ENCODE peak calls at places on chromosomes 6 and 20, in six cellular contexts. One of them, this sample, is unnamed.

GRCh38 chr6:100775667-100776066 is 105.5 kb downstream of the ASCC3 start:
- DNase-seq in small intestine: no peak
- DNase-seq in fibroblast of mammary gland: no peak
- DNase-seq in stomach: no peak
- DNase-seq in body of pancreas: no peak
- DNase-seq in adipocyte: peak
- DNase-seq in this sample: no peak

GRCh38 chr6:4316867-4317400 is 181.6 kb upstream of the ECI2 start:
- DNase-seq in small intestine: peak
- DNase-seq in fibroblast of mammary gland: peak
- DNase-seq in stomach: peak
- DNase-seq in body of pancreas: peak
- DNase-seq in adipocyte: peak
- DNase-seq in this sample: no peak

GRCh38 chr6:38271081-38271480 is 368.6 kb downstream of the BTBD9 start:
- DNase-seq in small intestine: no peak
- DNase-seq in fibroblast of mammary gland: peak
- DNase-seq in stomach: no peak
- DNase-seq in body of pancreas: no peak
- DNase-seq in adipocyte: peak
- DNase-seq in this sample: peak

GRCh38 chr6:141077355-141078333 is 1055.1 kb upstream of the GJE1 start:
- DNase-seq in small intestine: peak
- DNase-seq in fibroblast of mammary gland: peak
- DNase-seq in stomach: no peak
- DNase-seq in body of pancreas: no peak
- DNase-seq in adipocyte: no peak
- DNase-seq in this sample: peak

GRCh38 chr6:151148111-151148510 is 91.7 kb upstream of the AKAP12 start:
- DNase-seq in small intestine: no peak
- DNase-seq in fibroblast of mammary gland: no peak
- DNase-seq in stomach: no peak
- DNase-seq in body of pancreas: no peak
- DNase-seq in adipocyte: no peak
- DNase-seq in this sample: no peak

GRCh38 chr6:53029262-53029661 is 34.2 kb upstream of the GSTA4 start:
- DNase-seq in small intestine: no peak
- DNase-seq in fibroblast of mammary gland: no peak
- DNase-seq in stomach: no peak
- DNase-seq in body of pancreas: no peak
- DNase-seq in adipocyte: peak
- DNase-seq in this sample: no peak

GRCh38 chr20:2692886-2693285 is 306 bp downstream of the EBF4 start:
- DNase-seq in small intestine: no peak
- DNase-seq in fibroblast of mammary gland: no peak
- DNase-seq in stomach: peak
- DNase-seq in body of pancreas: no peak
- DNase-seq in adipocyte: peak
- DNase-seq in this sample: no peak

GRCh38 chr6:125104425-125104824 is 49.1 kb upstream of the TPD52L1 start:
- DNase-seq in small intestine: no peak
- DNase-seq in fibroblast of mammary gland: peak
- DNase-seq in stomach: no peak
- DNase-seq in body of pancreas: no peak
- DNase-seq in adipocyte: peak
- DNase-seq in this sample: peak

GRCh38 chr6:52663120-52663934 is 7.6 kb upstream of the TMEM14A start:
- DNase-seq in small intestine: peak
- DNase-seq in fibroblast of mammary gland: peak
- DNase-seq in stomach: peak
- DNase-seq in body of pancreas: peak
- DNase-seq in adipocyte: peak
- DNase-seq in this sample: peak

GRCh38 chr6:168047841-168048723 is 30.9 kb downstream of the FRMD1 start:
- DNase-seq in small intestine: no peak
- DNase-seq in fibroblast of mammary gland: no peak
- DNase-seq in stomach: no peak
- DNase-seq in body of pancreas: no peak
- DNase-seq in adipocyte: no peak
- DNase-seq in this sample: no peak

GRCh38 chr20:23959054-23959453 is 29.5 kb downstream of the GGTLC1 start:
- DNase-seq in small intestine: no peak
- DNase-seq in fibroblast of mammary gland: no peak
- DNase-seq in stomach: no peak
- DNase-seq in body of pancreas: no peak
- DNase-seq in adipocyte: no peak
- DNase-seq in this sample: no peak

GRCh38 chr6:6331393-6331792 is 10.9 kb upstream of the F13A1 start:
- DNase-seq in small intestine: no peak
- DNase-seq in fibroblast of mammary gland: no peak
- DNase-seq in stomach: no peak
- DNase-seq in body of pancreas: no peak
- DNase-seq in adipocyte: no peak
- DNase-seq in this sample: no peak

DNA sequence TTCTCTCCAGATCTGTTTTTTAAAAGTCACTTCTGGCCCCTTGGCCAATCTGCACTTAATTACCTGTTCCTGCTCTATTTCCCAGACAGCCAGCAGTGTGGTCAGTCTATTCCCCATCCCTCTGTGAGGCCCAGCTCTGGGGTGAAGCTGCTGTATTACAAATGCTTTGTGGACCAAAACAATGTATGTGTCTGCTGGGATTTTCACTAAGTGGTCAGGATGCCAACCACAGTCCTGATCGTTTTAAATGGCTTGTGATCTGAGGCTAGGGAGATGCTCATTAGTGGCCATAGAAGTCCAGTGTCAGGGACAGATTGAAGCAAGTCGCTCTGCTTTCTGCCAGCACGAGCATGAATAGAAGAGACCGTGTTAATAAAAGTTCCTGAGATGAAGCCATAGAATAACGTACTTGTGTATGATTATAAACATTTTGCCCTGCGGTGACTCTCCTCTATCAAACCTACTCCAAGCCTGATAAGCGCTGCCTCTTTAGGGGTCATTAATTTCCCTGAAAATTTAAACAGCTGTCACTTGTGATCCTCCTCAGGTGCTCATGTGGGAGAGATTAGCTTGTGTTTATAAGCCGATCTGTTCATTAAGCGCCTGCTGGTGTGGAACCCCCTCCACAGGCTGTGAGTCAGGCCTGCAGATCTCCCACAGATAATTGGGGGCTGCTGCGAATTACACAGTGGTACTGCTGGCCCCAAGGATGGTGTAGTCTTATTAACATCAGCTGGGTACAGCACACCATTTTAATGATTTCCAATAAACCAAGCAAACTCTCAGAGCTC is 111.7 kb upstream of the CENPW start:
- DNase-seq in small intestine: no peak
- DNase-seq in fibroblast of mammary gland: no peak
- DNase-seq in stomach: no peak
- DNase-seq in body of pancreas: no peak
- DNase-seq in adipocyte: peak
- DNase-seq in this sample: no peak
- H3K4me3 ChIP-seq in small intestine: no peak
- H3K4me3 ChIP-seq in fibroblast of mammary gland: no peak
- H3K4me3 ChIP-seq in stomach: no peak
- H3K4me3 ChIP-seq in body of pancreas: no peak
- H3K4me3 ChIP-seq in adipocyte: no peak
- H3K4me3 ChIP-seq in this sample: no peak

GRCh38 chr6:75202676-75203131 is 3.1 kb downstream of the COL12A1 start:
- DNase-seq in small intestine: no peak
- DNase-seq in fibroblast of mammary gland: peak
- DNase-seq in stomach: no peak
- DNase-seq in body of pancreas: no peak
- DNase-seq in adipocyte: no peak
- DNase-seq in this sample: no peak
- H3K4me3 ChIP-seq in small intestine: no peak
- H3K4me3 ChIP-seq in fibroblast of mammary gland: peak
- H3K4me3 ChIP-seq in stomach: no peak
- H3K4me3 ChIP-seq in body of pancreas: no peak
- H3K4me3 ChIP-seq in adipocyte: peak
- H3K4me3 ChIP-seq in this sample: peak

DNA sequence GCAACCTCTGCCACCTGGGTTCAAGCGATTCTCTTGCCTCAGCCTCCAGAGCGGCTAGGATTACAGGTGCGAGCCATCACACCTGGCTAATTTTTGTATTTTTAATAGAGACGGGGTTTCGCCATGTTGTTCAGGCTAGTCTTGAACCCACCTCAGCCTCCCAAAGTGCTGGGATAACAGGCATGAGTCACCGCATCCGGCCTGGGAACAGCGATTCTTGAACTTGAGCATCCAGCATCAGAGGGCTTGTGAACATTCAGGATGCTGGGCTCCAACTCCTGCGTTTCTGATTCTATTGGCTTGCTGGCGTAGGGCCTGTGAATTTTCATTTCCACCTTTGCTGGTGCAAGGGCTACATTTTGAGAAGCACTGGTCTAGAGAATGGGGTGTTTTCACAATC is 24.5 kb upstream of the PIM1 start:
- DNase-seq in small intestine: no peak
- DNase-seq in fibroblast of mammary gland: peak
- DNase-seq in stomach: no peak
- DNase-seq in body of pancreas: no peak
- DNase-seq in adipocyte: no peak
- DNase-seq in this sample: no peak
- H3K4me3 ChIP-seq in small intestine: no peak
- H3K4me3 ChIP-seq in fibroblast of mammary gland: no peak
- H3K4me3 ChIP-seq in stomach: no peak
- H3K4me3 ChIP-seq in body of pancreas: no peak
- H3K4me3 ChIP-seq in adipocyte: no peak
- H3K4me3 ChIP-seq in this sample: no peak

GRCh38 chr6:110419028-110419739 is 3.8 kb upstream of the DDO start:
- DNase-seq in small intestine: peak
- DNase-seq in fibroblast of mammary gland: no peak
- DNase-seq in stomach: no peak
- DNase-seq in body of pancreas: no peak
- DNase-seq in adipocyte: no peak
- DNase-seq in this sample: no peak

GRCh38 chr6:110410534-110410933 is 4.8 kb downstream of the DDO start:
- DNase-seq in small intestine: no peak
- DNase-seq in fibroblast of mammary gland: no peak
- DNase-seq in stomach: no peak
- DNase-seq in body of pancreas: no peak
- DNase-seq in adipocyte: no peak
- DNase-seq in this sample: no peak

GRCh38 chr6:110414669-110415296 is 592 bp downstream of the DDO start:
- DNase-seq in small intestine: peak
- DNase-seq in fibroblast of mammary gland: no peak
- DNase-seq in stomach: no peak
- DNase-seq in body of pancreas: no peak
- DNase-seq in adipocyte: no peak
- DNase-seq in this sample: no peak

GRCh38 chr6:110412258-110412839 is 3.0 kb downstream of the DDO start:
- DNase-seq in small intestine: no peak
- DNase-seq in fibroblast of mammary gland: no peak
- DNase-seq in stomach: no peak
- DNase-seq in body of pancreas: no peak
- DNase-seq in adipocyte: no peak
- DNase-seq in this sample: no peak

DNA sequence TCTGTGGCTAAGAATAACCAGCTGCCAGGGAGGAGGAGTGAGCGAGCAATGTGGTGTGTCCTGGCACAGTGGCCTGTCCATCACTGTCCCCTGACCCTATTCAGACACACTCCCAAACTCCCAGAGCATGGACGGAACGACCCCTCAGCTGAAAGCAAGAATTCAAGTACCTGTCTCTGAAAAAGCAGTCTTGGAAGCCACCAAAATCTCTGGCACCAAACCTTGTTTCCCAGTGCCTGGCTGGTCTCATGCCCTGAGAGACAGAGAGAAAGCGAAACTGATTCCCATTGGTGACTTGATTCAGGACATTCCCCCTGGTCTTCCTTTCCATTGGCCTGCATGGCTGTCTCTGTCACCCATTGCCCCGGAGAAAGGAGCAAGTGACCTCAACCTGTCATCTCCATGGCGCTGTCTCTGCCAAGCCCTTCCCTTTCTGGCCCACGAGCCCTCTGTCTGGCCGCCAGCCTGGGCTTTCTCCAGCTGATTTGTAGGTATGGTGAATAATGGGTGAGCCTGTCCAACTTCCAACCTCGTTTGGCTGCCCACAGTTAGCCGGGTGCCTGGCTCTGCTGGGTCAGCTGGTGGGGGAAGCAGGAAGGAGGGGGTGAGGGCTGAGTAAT is at the start of gene DDO:
- DNase-seq in small intestine: peak
- DNase-seq in fibroblast of mammary gland: peak
- DNase-seq in stomach: peak
- DNase-seq in body of pancreas: peak
- DNase-seq in adipocyte: no peak
- DNase-seq in this sample: no peak
- H3K4me3 ChIP-seq in small intestine: no peak
- H3K4me3 ChIP-seq in fibroblast of mammary gland: peak
- H3K4me3 ChIP-seq in stomach: peak
- H3K4me3 ChIP-seq in body of pancreas: no peak
- H3K4me3 ChIP-seq in adipocyte: peak
- H3K4me3 ChIP-seq in this sample: peak

DNA sequence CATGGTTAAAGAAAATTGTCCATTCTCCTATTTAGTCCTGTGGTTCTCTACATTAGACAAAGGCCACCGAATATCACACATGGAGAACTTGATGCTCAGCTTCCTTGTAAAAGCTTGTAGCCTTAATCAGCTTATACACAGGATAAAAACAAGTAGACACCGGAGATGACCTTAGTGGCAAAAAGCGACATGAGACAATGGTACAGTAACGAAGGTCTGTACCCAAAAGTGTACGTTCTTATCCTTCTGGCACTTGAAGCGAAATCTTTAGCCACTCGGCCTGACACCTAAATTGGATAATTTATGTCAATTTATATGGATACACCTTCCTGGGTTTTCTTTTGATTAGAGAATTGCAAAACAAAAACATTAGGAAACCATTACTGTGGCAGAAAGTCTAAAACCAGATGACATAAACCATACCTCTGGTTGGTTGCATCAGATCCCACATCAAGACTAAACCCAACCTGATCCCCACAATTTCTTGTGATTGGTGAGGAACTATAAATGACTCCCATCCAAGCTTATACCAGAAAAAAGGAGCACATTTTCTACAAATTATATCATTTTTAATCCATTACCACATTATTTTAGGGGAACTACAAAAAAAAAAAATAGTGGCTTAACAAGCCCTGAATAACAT is 6.1 kb downstream of the RBM39 start:
- DNase-seq in small intestine: no peak
- DNase-seq in fibroblast of mammary gland: peak
- DNase-seq in stomach: no peak
- DNase-seq in body of pancreas: no peak
- DNase-seq in adipocyte: peak
- DNase-seq in this sample: peak
- H3K4me3 ChIP-seq in small intestine: no peak
- H3K4me3 ChIP-seq in fibroblast of mammary gland: no peak
- H3K4me3 ChIP-seq in stomach: peak
- H3K4me3 ChIP-seq in body of pancreas: no peak
- H3K4me3 ChIP-seq in adipocyte: peak
- H3K4me3 ChIP-seq in this sample: peak